ENCODE peak calls at places on chromosomes 1 and 21, in four cellular contexts. One of them, this sample, is unnamed.
A peak's percentile ranks its signal among the peaks of the same experiment; 100 is the strongest.

GRCh38 chr1:230818881-230819280 is 49.4 kb downstream of the C1orf198 start:
- DNase-seq in AG04450: no peak
- DNase-seq in tibial nerve: no peak
- DNase-seq in spleen: no peak
- DNase-seq in this sample: no peak

GRCh38 chr1:200899015-200899386 is 4.3 kb downstream of the INAVA start:
- DNase-seq in AG04450: no peak
- DNase-seq in tibial nerve: no peak
- DNase-seq in spleen: peak; percentile 39
- DNase-seq in this sample: no peak

GRCh38 chr1:185338719-185339622 is 21.9 kb upstream of the IVNS1ABP start:
- DNase-seq in AG04450: no peak
- DNase-seq in tibial nerve: peak; percentile 40
- DNase-seq in spleen: peak; percentile 83
- DNase-seq in this sample: no peak

GRCh38 chr1:81689531-81689941 is 111.2 kb upstream of the ADGRL2 start:
- DNase-seq in AG04450: no peak
- DNase-seq in tibial nerve: no peak
- DNase-seq in spleen: no peak
- DNase-seq in this sample: no peak

GRCh38 chr1:26851106-26851684 is 11.8 kb upstream of the SFN start:
- DNase-seq in AG04450: no peak
- DNase-seq in tibial nerve: no peak
- DNase-seq in spleen: no peak
- DNase-seq in this sample: no peak

GRCh38 chr1:111725192-111725591 is 14.0 kb downstream of the INKA2 start:
- DNase-seq in AG04450: no peak
- DNase-seq in tibial nerve: no peak
- DNase-seq in spleen: no peak
- DNase-seq in this sample: no peak

GRCh38 chr21:17539323-17539722 is 26.5 kb downstream of the CXADR start:
- DNase-seq in AG04450: no peak
- DNase-seq in tibial nerve: no peak
- DNase-seq in spleen: no peak
- DNase-seq in this sample: no peak

GRCh38 chr1:102937401-102937800 is 170.9 kb downstream of the COL11A1 start:
- DNase-seq in AG04450: no peak
- DNase-seq in tibial nerve: no peak
- DNase-seq in spleen: no peak
- DNase-seq in this sample: no peak

GRCh38 chr1:226664413-226665101 is 74.5 kb downstream of the ITPKB start:
- DNase-seq in AG04450: peak; percentile 73
- DNase-seq in tibial nerve: peak; percentile 71
- DNase-seq in spleen: peak; percentile 73
- DNase-seq in this sample: peak; percentile 81

GRCh38 chr1:39255212-39255611 is 50.7 kb downstream of the MACF1 start:
- DNase-seq in AG04450: no peak
- DNase-seq in tibial nerve: no peak
- DNase-seq in spleen: no peak
- DNase-seq in this sample: no peak

GRCh38 chr21:31403596-31404333 is 59.7 kb upstream of the TIAM1 start:
- DNase-seq in AG04450: no peak
- DNase-seq in tibial nerve: no peak
- DNase-seq in spleen: no peak
- DNase-seq in this sample: no peak

GRCh38 chr1:43556772-43557171 is 26.1 kb downstream of the PTPRF start:
- DNase-seq in AG04450: no peak
- DNase-seq in tibial nerve: no peak
- DNase-seq in spleen: no peak
- DNase-seq in this sample: no peak

GRCh38 chr1:43560286-43560685 is 29.6 kb downstream of the PTPRF start:
- DNase-seq in AG04450: no peak
- DNase-seq in tibial nerve: no peak
- DNase-seq in spleen: no peak
- DNase-seq in this sample: no peak

GRCh38 chr1:43557744-43558245 is 27.1 kb downstream of the PTPRF start:
- DNase-seq in AG04450: no peak
- DNase-seq in tibial nerve: no peak
- DNase-seq in spleen: no peak
- DNase-seq in this sample: no peak

GRCh38 chr1:43559714-43560113 is 29.0 kb downstream of the PTPRF start:
- DNase-seq in AG04450: no peak
- DNase-seq in tibial nerve: no peak
- DNase-seq in spleen: no peak
- DNase-seq in this sample: no peak

GRCh38 chr1:43558346-43558841 is 27.7 kb downstream of the PTPRF start:
- DNase-seq in AG04450: no peak
- DNase-seq in tibial nerve: no peak
- DNase-seq in spleen: no peak
- DNase-seq in this sample: no peak
- H3K27ac ChIP-seq in AG04450: peak overlapping the region; percentile 65
- H3K27ac ChIP-seq in tibial nerve: peak overlapping the region; percentile 79
- H3K27ac ChIP-seq in spleen: no peak overlapping the region
- H3K27ac ChIP-seq in this sample: peak overlapping the region; percentile 26

DNA sequence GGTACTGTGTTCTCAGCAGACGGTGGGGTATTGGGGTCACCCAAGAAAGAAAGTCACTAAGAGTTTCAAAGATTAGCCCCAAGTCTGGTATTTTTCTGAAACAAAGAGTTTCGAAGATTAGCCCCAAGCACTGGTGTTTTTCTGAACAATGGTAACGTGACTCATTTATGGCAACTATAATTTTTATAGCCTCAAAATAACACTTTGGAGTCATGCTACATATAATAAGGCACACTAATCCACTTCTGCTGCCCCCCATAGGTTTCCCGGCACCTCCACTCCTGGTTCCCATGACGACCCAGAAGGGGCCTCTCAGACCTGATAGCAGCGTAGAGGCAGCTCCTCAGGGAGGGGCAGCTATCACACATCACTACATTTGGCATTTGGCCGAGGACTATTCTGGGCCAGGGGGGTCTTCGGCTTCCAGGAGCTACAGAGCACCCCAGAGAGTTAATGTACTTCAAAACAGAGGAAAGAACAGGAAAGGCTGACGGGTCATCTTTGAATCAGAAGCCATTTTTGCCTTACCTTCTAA is 23.3 kb downstream of the CAPN8 start:
- DNase-seq in AG04450: no peak
- DNase-seq in tibial nerve: no peak
- DNase-seq in spleen: no peak
- DNase-seq in this sample: no peak
- H3K27ac ChIP-seq in AG04450: no peak overlapping the region
- H3K27ac ChIP-seq in tibial nerve: no peak overlapping the region
- H3K27ac ChIP-seq in spleen: no peak overlapping the region
- H3K27ac ChIP-seq in this sample: no peak overlapping the region

DNA sequence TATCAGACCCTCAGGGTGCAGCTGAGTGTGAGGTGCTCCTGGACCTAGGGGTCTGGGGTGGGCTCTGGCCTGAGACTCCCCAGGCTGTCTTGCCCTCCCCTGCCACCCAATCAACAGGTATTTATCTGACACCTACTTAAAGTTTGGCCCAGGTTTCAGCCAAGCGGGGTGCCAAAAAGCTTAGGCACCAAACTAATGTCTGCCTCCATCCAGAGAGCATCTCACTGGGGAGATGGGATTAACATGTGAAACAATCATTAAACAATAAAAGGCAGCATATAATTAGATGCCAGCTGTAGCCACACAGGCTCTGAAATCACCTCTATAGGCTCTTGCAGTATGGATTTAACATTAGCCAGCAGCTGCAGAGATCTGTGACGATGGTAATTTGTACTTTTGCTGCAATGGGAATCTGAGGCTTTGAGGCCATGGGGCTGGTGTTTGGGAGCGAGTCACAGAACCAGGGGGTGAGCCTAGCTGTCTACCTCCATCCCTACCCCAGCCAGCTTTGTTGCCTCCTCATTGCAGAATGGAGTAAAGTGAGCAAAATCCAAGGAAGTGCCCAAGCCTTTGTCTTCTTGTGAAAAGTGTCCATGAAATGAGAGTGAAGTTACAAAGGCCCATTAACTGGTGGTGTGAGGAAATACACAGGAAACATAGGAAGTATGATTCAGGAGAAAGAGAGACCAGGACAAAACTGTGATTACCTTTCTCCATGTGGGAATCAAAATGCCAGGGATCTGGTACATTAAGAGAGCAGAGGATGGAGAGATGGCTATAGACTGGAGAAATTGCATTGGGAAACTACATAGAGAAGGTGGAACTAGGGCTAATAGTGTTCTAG is 36.1 kb downstream of the EIF2D start:
- DNase-seq in AG04450: no peak
- DNase-seq in tibial nerve: no peak
- DNase-seq in spleen: no peak
- DNase-seq in this sample: no peak
- H3K27ac ChIP-seq in AG04450: no peak overlapping the region
- H3K27ac ChIP-seq in tibial nerve: peak overlapping the region; percentile 79
- H3K27ac ChIP-seq in spleen: peak overlapping the region; percentile 97
- H3K27ac ChIP-seq in this sample: no peak overlapping the region

DNA sequence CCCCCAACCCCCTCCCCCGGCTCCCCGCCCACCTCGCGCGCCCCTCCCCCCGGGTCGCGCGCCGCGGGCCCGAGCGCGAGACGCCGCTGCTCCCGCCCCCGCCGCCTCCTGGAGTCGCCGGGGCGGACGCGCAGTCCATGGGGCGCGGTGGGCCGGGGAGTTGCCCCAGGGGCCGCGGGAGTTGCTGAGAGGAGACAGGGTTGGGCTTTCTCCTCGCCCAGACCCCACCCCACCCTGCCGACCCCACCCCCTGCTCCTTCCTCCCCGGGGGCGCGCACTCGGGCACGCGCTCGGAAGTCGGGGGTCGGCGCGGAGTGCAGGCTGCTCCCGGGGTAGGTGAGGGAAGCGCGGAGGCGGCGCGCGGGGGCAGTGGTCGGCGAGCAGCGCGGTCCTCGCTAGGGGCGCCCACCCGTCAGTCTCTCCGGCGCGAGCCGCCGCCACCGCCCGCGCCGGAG is at the start of gene LAMC1:
- DNase-seq in AG04450: peak; percentile 49
- DNase-seq in tibial nerve: peak; percentile 60
- DNase-seq in spleen: peak; percentile 87
- DNase-seq in this sample: peak; percentile 66
- H3K27ac ChIP-seq in AG04450: peak within 1 kb of the TSS; percentile 100
- H3K27ac ChIP-seq in tibial nerve: peak within 1 kb of the TSS; percentile 100
- H3K27ac ChIP-seq in spleen: peak within 1 kb of the TSS; percentile 95
- H3K27ac ChIP-seq in this sample: peak within 1 kb of the TSS; percentile 99

DNA sequence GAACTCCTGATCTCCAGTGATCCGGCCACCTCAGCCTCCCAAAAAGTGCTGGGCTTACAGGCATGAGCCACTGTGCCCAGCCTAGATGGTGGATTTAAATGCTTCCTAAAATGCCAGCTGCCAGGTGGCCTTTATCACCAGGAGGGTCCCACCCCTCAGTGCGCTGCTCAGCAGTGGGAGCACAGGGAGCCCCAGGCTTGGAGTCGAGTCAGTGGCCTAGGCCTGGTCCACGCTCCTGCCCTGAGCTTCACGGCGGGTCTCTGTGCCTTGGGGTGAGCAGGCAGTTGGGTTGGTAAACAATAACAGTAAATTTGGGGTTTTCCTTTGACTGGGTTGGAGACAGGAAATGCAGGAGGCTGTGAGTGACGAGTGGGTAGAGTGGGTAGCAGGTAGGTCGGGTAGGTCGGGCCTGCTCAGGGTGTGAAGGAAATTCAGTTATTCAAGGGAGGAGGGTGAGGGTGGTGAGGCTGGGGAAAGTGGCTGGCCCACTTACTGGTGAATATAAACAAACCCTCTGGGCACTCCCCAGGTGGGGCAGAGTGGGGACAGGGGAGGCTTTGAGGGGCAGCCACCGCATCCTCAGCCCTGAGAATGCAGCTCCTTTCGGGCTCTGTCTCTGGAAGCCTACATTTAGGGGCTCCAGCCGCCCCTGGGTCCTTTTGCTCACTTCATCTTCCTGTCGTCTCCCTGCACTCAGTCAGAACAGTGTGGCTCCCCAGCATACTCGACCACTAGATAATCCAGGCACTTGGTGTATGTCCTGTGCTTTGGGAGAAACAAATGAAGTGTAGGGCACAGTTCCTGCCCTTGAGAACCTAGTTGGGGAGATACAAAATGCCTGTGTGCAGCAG is 33.5 kb upstream of the IL19 start:
- DNase-seq in AG04450: no peak
- DNase-seq in tibial nerve: no peak
- DNase-seq in spleen: no peak
- DNase-seq in this sample: no peak
- H3K27ac ChIP-seq in AG04450: peak overlapping the region; percentile 31
- H3K27ac ChIP-seq in tibial nerve: no peak overlapping the region
- H3K27ac ChIP-seq in spleen: peak overlapping the region; percentile 61
- H3K27ac ChIP-seq in this sample: no peak overlapping the region

GRCh38 chr1:62434612-62434994 is 2.2 kb upstream of the USP1 start:
- DNase-seq in AG04450: no peak
- DNase-seq in tibial nerve: no peak
- DNase-seq in spleen: peak; percentile 79
- DNase-seq in this sample: no peak
- H3K27ac ChIP-seq in AG04450: no peak overlapping the region
- H3K27ac ChIP-seq in tibial nerve: no peak overlapping the region
- H3K27ac ChIP-seq in spleen: no peak overlapping the region
- H3K27ac ChIP-seq in this sample: no peak overlapping the region

GRCh38 chr1:7656821-7657220 is 114.3 kb upstream of the VAMP3 start:
- DNase-seq in AG04450: no peak
- DNase-seq in tibial nerve: no peak
- DNase-seq in spleen: no peak
- DNase-seq in this sample: no peak
- H3K27ac ChIP-seq in AG04450: no peak overlapping the region
- H3K27ac ChIP-seq in tibial nerve: no peak overlapping the region
- H3K27ac ChIP-seq in spleen: no peak overlapping the region
- H3K27ac ChIP-seq in this sample: no peak overlapping the region

GRCh38 chr1:181018901-181019681 is 3.6 kb downstream of the STX6 start:
- DNase-seq in AG04450: no peak
- DNase-seq in tibial nerve: no peak
- DNase-seq in spleen: no peak
- DNase-seq in this sample: no peak

GRCh38 chr1:181023265-181024057 is 791 bp upstream of the STX6 start:
- DNase-seq in AG04450: no peak
- DNase-seq in tibial nerve: no peak
- DNase-seq in spleen: peak; percentile 74
- DNase-seq in this sample: no peak

GRCh38 chr1:181021811-181022434 is 747 bp downstream of the STX6 start:
- DNase-seq in AG04450: peak; percentile 24
- DNase-seq in tibial nerve: peak; percentile 46
- DNase-seq in spleen: peak; percentile 88
- DNase-seq in this sample: peak; percentile 65

GRCh38 chr1:181016563-181016962 is 6.1 kb downstream of the STX6 start:
- DNase-seq in AG04450: no peak
- DNase-seq in tibial nerve: no peak
- DNase-seq in spleen: no peak
- DNase-seq in this sample: no peak

GRCh38 chr1:181021155-181021554 is 1.5 kb downstream of the STX6 start:
- DNase-seq in AG04450: no peak
- DNase-seq in tibial nerve: no peak
- DNase-seq in spleen: no peak
- DNase-seq in this sample: no peak
- H3K27ac ChIP-seq in AG04450: no peak overlapping the region
- H3K27ac ChIP-seq in tibial nerve: peak overlapping the region; percentile 96
- H3K27ac ChIP-seq in spleen: peak overlapping the region; percentile 90
- H3K27ac ChIP-seq in this sample: no peak overlapping the region

This sample was measured in body of pancreas.